ENCODE peak calls at places on chromosomes 7 and 10, in four cellular contexts. C, X, M and W are unnamed samples.

GRCh38 chr10:110491346-110491745 is 6.4 kb upstream of the DUSP5 start:
- DNase-seq in C (no peak), X (no peak), M (no peak), W (no peak)

GRCh38 chr7:151632750-151633515 is 113.2 kb upstream of the RHEB start:
- DNase-seq in C (no peak), X (peak), M (peak), W (no peak)

GRCh38 chr10:7397636-7398035 is 13.2 kb downstream of the SFMBT2 start:
- DNase-seq in C (no peak), X (no peak), M (peak), W (no peak)

GRCh38 chr10:97888134-97888533 is 38.5 kb downstream of the GOLGA7B start:
- DNase-seq in C (no peak), X (no peak), M (no peak), W (no peak)

GRCh38 chr10:104337527-104337984 is 709 bp downstream of the ITPRIP start:
- DNase-seq in C (no peak), X (no peak), M (no peak), W (no peak)

GRCh38 chr10:81871558-81871957 is 3.4 kb upstream of the NRG3 start:
- DNase-seq in C (no peak), X (no peak), M (no peak), W (no peak)

GRCh38 chr7:78346824-78347223 is 548.3 kb downstream of the PHTF2 start:
- DNase-seq in C (no peak), X (no peak), M (no peak), W (no peak)

GRCh38 chr10:95266674-95267095 is 24.1 kb downstream of the PDLIM1 start:
- DNase-seq in C (peak), X (peak), M (no peak), W (no peak)

GRCh38 chr7:71783779-71784178 is 628.4 kb downstream of the CALN1 start:
- DNase-seq in C (no peak), X (no peak), M (no peak), W (no peak)

GRCh38 chr7:27611043-27611442 is 51.6 kb downstream of the HIBADH start:
- DNase-seq in C (peak), X (peak), M (no peak), W (no peak)

GRCh38 chr10:93062499-93063216 is 2.1 kb downstream of the CYP26C1 start:
- DNase-seq in C (no peak), X (peak), M (no peak), W (no peak)

GRCh38 chr7:103989200-103989784 is at the start of gene RELN:
- DNase-seq in C (no peak), X (peak), M (no peak), W (no peak)

GRCh38 chr7:132065193-132065972 is 509.0 kb upstream of the PODXL start:
- DNase-seq in C (peak), X (peak), M (peak), W (no peak)

GRCh38 chr7:86778271-86778670 is 134.6 kb downstream of the GRM3 start:
- DNase-seq in C (no peak), X (no peak), M (no peak), W (no peak)

GRCh38 chr7:44819292-44819691 is 22.8 kb downstream of the PPIA start:
- DNase-seq in C (no peak), X (no peak), M (no peak), W (no peak)

GRCh38 chr10:133421336-133422222 is 2.8 kb downstream of the SPRN start:
- DNase-seq in C (no peak), X (no peak), M (no peak), W (no peak)

GRCh38 chr7:121204537-121204936 is 124.3 kb upstream of the WNT16 start:
- DNase-seq in C (no peak), X (peak), M (no peak), W (no peak)

GRCh38 chr7:24868724-24869123 is 111.3 kb downstream of the OSBPL3 start:
- DNase-seq in C (no peak), X (no peak), M (no peak), W (no peak)

GRCh38 chr7:3154881-3155494 is 111.3 kb upstream of the CARD11 start:
- DNase-seq in C (peak), X (peak), M (no peak), W (no peak)

GRCh38 chr10:103659674-103660363 is 166.3 kb downstream of the NEURL1 start:
- DNase-seq in C (no peak), X (peak), M (peak), W (no peak)

GRCh38 chr7:1176891-1177373 is 16.9 kb upstream of the ZFAND2A start:
- DNase-seq in C (peak), X (peak), M (peak), W (peak)

GRCh38 chr7:112205348-112206237 is 606 bp downstream of the DOCK4 start:
- DNase-seq in C (peak), X (peak), M (peak), W (no peak)

GRCh38 chr10:4083509-4084003 is 298.5 kb upstream of the KLF6 start:
- DNase-seq in C (no peak), X (peak), M (no peak), W (no peak)

GRCh38 chr10:63713191-63714144 is 192.3 kb downstream of the REEP3 start:
- DNase-seq in C (no peak), X (peak), M (peak), W (no peak)

GRCh38 chr7:128108129-128108528 is 76.9 kb upstream of the LRRC4 start:
- DNase-seq in C (no peak), X (no peak), M (no peak), W (no peak)

GRCh38 chr10:131032329-131033165 is 279.0 kb downstream of the TCERG1L start:
- DNase-seq in C (no peak), X (no peak), M (no peak), W (no peak)

GRCh38 chr10:74598891-74599566 is 227.4 kb upstream of the KAT6B start:
- DNase-seq in C (no peak), X (peak), M (no peak), W (no peak)

GRCh38 chr10:124936813-124937212 is 5.1 kb upstream of the ZRANB1 start:
- DNase-seq in C (no peak), X (no peak), M (no peak), W (no peak)

GRCh38 chr7:33921216-33921938 is 16.0 kb downstream of the BMPER start:
- DNase-seq in C (no peak), X (peak), M (no peak), W (no peak)

GRCh38 chr10:8159628-8160165 is 105.2 kb downstream of the GATA3 start:
- DNase-seq in C (peak), X (no peak), M (no peak), W (no peak)

GRCh38 chr10:31322647-31323046 is 3.6 kb downstream of the ZEB1 start:
- DNase-seq in C (no peak), X (peak), M (no peak), W (no peak)

GRCh38 chr7:35436452-35436851 is 182.6 kb upstream of the TBX20 start:
- DNase-seq in C (no peak), X (no peak), M (no peak), W (no peak)

GRCh38 chr7:142771353-142771723 is 568 bp downstream of the PRSS2 start:
- DNase-seq in C (no peak), X (no peak), M (no peak), W (no peak)

GRCh38 chr7:129857313-129857712 is 95.4 kb downstream of the UBE2H start:
- DNase-seq in C (no peak), X (no peak), M (no peak), W (no peak)

GRCh38 chr7:137633133-137633532 is 213.6 kb downstream of the DGKI start:
- DNase-seq in C (no peak), X (peak), M (no peak), W (no peak)

GRCh38 chr10:45239642-45240041 is 75.8 kb downstream of the OR13A1 start:
- DNase-seq in C (no peak), X (no peak), M (no peak), W (no peak)

GRCh38 chr7:69896100-69896499 is 297.8 kb downstream of the AUTS2 start:
- DNase-seq in C (no peak), X (no peak), M (no peak), W (no peak)

GRCh38 chr7:69892790-69893189 is 294.5 kb downstream of the AUTS2 start:
- DNase-seq in C (no peak), X (no peak), M (no peak), W (no peak)

GRCh38 chr7:69898189-69898588 is 299.9 kb downstream of the AUTS2 start:
- DNase-seq in C (no peak), X (no peak), M (no peak), W (no peak)

GRCh38 chr7:69890081-69890369 is 291.8 kb downstream of the AUTS2 start:
- DNase-seq in C (no peak), X (no peak), M (no peak), W (no peak)

GRCh38 chr7:69893915-69894314 is 295.6 kb downstream of the AUTS2 start:
- DNase-seq in C (no peak), X (peak), M (no peak), W (no peak)
- TF ChIP-seq CTCF in C (no peak), X (peak), M (peak), W (no peak)

DNA sequence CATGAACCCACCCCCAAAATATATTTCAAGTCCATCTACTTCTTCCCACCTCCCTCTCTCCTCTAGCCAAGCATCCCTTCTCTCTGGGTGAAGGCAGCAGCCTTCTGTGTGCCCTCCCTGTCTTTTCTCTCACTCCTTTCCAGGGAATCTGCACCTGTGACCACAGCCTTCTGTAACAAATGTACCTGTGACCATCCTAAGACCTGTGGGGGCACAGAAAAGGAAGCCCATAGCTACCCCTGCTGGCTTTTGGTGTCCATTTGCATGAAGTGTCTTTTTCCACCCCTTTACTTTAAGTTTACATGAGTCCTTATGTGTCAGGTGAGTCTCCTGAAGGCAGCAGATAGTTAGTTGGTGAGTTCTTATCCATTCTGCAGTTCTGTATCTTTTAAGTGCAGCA is 2.0 kb upstream of the TBXAS1 start:
- DNase-seq in C (no peak), X (no peak), M (no peak), W (no peak)
- TF ChIP-seq CTCF in C (no peak), X (no peak), M (no peak), W (no peak)

GRCh38 chr7:156055206-156055822 is 243.1 kb upstream of the SHH start:
- DNase-seq in C (no peak), X (no peak), M (no peak), W (no peak)

GRCh38 chr7:156056548-156056947 is 244.3 kb upstream of the SHH start:
- DNase-seq in C (no peak), X (no peak), M (no peak), W (no peak)

GRCh38 chr7:156060925-156061324 is 248.7 kb upstream of the SHH start:
- DNase-seq in C (no peak), X (no peak), M (no peak), W (no peak)

GRCh38 chr7:156059374-156059773 is 247.1 kb upstream of the SHH start:
- DNase-seq in C (no peak), X (no peak), M (no peak), W (no peak)

GRCh38 chr7:156058248-156058647 is 246.0 kb upstream of the SHH start:
- DNase-seq in C (no peak), X (no peak), M (no peak), W (no peak)
- TF ChIP-seq CTCF in C (no peak), X (no peak), M (no peak), W (no peak)

GRCh38 chr7:19403691-19404090 is 258.5 kb upstream of the FERD3L start:
- DNase-seq in C (no peak), X (peak), M (no peak), W (no peak)

GRCh38 chr7:19397917-19398316 is 252.7 kb upstream of the FERD3L start:
- DNase-seq in C (no peak), X (peak), M (no peak), W (no peak)

GRCh38 chr7:19404912-19405329 is 259.7 kb upstream of the FERD3L start:
- DNase-seq in C (peak), X (peak), M (no peak), W (no peak)

GRCh38 chr7:19400771-19401254 is 255.6 kb upstream of the FERD3L start:
- DNase-seq in C (no peak), X (no peak), M (no peak), W (no peak)

DNA sequence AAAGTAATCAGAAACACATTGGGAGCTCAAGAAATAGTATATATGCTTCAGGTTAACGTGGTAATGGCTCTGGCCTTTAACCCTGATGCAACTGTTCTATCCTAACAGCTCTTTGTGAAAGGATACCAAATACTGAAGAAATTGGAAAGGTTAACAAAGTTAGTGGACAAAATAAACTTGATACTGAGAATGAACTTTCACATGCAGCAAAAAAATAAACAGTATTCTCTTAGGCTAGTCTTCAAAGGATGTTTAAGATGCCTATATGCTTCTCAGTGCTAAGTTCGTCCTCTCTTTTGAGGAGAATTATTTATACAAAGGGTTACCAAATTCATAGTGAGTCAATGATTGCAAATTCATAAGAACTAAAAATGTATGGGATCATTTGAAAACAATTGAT is 256.2 kb upstream of the FERD3L start:
- DNase-seq in C (no peak), X (peak), M (no peak), W (no peak)
- TF ChIP-seq CTCF in C (no peak), X (no peak), M (no peak), W (no peak)

DNA sequence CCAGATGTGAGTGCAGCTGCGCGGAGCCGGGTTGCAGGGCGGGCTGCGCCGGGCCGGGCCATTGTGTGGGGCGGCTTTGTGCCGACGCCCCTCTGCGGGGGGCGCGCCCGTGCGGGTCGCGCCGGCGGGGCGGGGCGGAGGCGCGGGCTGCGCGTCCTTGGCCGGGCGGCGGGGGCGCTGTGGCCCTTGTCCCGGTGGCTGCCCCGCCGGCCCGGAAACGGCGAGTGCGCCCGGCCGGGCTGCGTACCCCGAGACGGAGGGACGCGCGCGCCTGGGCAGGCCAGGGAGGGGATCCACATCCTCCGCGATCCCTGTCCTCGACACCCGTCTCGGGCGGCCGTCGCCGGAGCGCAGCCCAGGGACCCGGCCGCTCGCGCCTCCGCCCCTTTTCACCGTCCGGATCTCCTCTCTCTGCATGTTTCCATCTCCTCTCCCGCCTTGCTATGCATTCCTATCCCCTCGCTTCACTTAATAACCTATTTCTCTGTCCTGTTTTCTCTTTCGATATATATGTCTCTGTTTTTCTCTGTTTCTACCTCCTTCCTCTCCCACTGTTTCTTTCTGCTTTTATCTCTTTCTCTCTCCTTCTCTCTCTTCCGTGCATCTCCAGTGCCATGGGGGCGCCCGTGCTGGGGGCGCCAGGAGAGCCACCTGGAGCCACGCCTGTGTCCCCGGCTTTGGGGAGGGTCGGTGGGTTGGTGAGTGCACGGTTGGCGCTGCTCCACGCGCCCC is 765 bp downstream of the PFKFB3 start:
- DNase-seq in C (peak), X (peak), M (peak), W (no peak)
- TF ChIP-seq CTCF in C (peak), X (no peak), M (no peak), W (no peak)

GRCh38 chr7:124716894-124717293 is 48.7 kb downstream of the GPR37 start:
- DNase-seq in C (no peak), X (no peak), M (no peak), W (no peak)

GRCh38 chr7:124720195-124720594 is 45.4 kb downstream of the GPR37 start:
- DNase-seq in C (peak), X (peak), M (no peak), W (no peak)

GRCh38 chr7:124723012-124723411 is 42.6 kb downstream of the GPR37 start:
- DNase-seq in C (peak), X (peak), M (no peak), W (no peak)

GRCh38 chr7:124722292-124722691 is 43.3 kb downstream of the GPR37 start:
- DNase-seq in C (no peak), X (peak), M (no peak), W (no peak)

DNA sequence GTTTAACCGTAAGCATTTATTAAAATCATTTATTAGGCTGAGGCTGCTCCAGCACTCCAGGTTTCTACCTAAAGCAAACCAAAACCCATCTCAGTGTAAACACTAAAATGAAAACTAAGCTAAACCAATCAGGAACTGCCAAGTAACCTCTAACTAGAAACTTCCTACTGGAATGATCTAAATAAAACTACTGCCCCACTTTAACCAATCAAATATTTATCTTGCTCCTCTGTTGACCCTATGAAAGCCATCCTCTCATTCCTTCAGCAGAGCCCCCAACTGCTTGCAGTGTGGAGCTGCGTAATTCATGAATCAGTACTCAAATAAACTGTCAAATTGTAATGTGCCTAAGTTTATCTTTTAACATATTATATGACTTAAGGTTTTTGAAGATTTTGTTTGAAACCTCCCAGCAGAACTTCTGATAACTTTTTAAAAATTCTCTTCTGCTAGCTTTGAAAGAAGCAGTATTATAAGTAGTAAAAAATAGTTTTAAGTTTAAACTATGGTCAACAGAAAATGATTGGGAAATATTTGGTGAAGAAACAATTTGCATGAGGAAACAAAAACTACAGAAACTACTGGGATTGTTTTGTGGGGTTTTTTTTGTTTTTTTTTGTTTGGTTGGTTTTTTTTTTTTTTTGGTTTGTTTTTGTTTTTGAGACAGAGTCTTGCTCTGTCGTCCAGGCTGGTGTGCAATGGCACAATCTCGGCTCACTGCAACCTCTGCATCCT is 47.4 kb downstream of the GPR37 start:
- DNase-seq in C (no peak), X (peak), M (no peak), W (no peak)
- TF ChIP-seq CTCF in C (no peak), X (no peak), M (no peak), W (no peak)

GRCh38 chr10:17112566-17112965 is 17.0 kb downstream of the CUBN start:
- DNase-seq in C (no peak), X (no peak), M (no peak), W (no peak)

GRCh38 chr10:17113889-17114288 is 15.7 kb downstream of the CUBN start:
- DNase-seq in C (no peak), X (peak), M (peak), W (no peak)

GRCh38 chr10:17113346-17113745 is 16.3 kb downstream of the CUBN start:
- DNase-seq in C (peak), X (no peak), M (no peak), W (no peak)

GRCh38 chr10:17116193-17116592 is 13.4 kb downstream of the CUBN start:
- DNase-seq in C (no peak), X (no peak), M (no peak), W (no peak)

DNA sequence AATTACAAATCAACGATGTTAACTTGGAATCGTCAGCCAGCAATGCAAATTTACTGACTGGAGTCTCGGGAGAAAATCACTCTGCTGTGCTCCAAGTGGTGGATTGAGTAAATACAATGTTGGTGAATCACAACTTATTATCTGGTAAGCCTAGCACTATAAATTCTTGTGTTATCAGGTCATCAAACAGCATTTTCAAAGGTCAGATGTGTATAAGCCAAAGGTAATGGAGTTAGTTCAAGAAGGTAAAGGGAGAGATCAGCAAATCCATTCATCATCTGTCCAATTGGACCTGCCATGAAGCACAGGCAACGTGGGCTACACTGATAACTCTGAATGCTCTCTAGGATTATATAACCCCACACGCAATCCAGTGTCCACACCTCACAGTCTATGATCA is 13.9 kb downstream of the CUBN start:
- DNase-seq in C (peak), X (peak), M (no peak), W (no peak)
- TF ChIP-seq CTCF in C (no peak), X (no peak), M (no peak), W (no peak)

GRCh38 chr10:102064868-102065560 is at the start of gene HPS6:
- DNase-seq in C (peak), X (peak), M (peak), W (peak)
- TF ChIP-seq CTCF in C (peak), X (peak), M (peak), W (no peak)